ENCODE peak calls at places on chromosomes 2 and 18, in four cellular contexts. W is activated T-cell treated with anti-CD3 and anti-CD28 coated beads for 4 hours, O is H1, V is GM03348. P is an unnamed sample.

GRCh38 chr2:39524756-39525635 is 87.9 kb upstream of the MAP4K3 start:
- DNase-seq in W (no peak), V (no peak), O (no peak), P (no peak)

GRCh38 chr18:48452863-48453323 is 43.7 kb upstream of the ZBTB7C start:
- DNase-seq in V (peak), W (no peak), O (no peak), P (no peak)

GRCh38 chr2:51301376-51301775 is 269.4 kb upstream of the NRXN1 start:
- DNase-seq in O (no peak), W (no peak), V (peak), P (no peak)

GRCh38 chr2:141306368-141306767 is 824.4 kb downstream of the LRP1B start:
- DNase-seq in W (no peak), V (no peak), O (no peak), P (no peak)

GRCh38 chr2:146981921-146982320 is 862.9 kb upstream of the ACVR2A start:
- DNase-seq in W (no peak), O (no peak), V (peak), P (no peak)

GRCh38 chr2:150586858-150587257 is 99.4 kb upstream of the RND3 start:
- DNase-seq in V (peak), W (no peak), O (no peak), P (no peak)

GRCh38 chr18:27861539-27861938 is 315.4 kb downstream of the CDH2 start:
- DNase-seq in V (no peak), W (no peak), O (no peak), P (no peak)

GRCh38 chr18:32696376-32696775 is 76.4 kb downstream of the KLHL14 start:
- DNase-seq in W (no peak), O (no peak), V (no peak), P (no peak)

GRCh38 chr2:38649176-38649728 is 16.7 kb upstream of the GALM start:
- DNase-seq in O (no peak), V (no peak), W (no peak), P (no peak)

GRCh38 chr2:232977438-232977971 is 35.6 kb downstream of the NGEF start:
- DNase-seq in W (no peak), O (no peak), V (no peak), P (no peak)

GRCh38 chr2:99880148-99880983 is 262.0 kb downstream of the AFF3 start:
- DNase-seq in W (no peak), V (peak), O (no peak), P (no peak)

GRCh38 chr2:105243961-105244360 is 2.4 kb downstream of the GPR45 start:
- DNase-seq in O (no peak), W (no peak), V (no peak), P (peak)

GRCh38 chr2:174004900-174005605 is 39.9 kb upstream of the SP3 start:
- DNase-seq in O (no peak), V (peak), W (no peak), P (no peak)

GRCh38 chr18:63592506-63592905 is 5.4 kb downstream of the SERPINB13 start:
- DNase-seq in V (no peak), W (no peak), O (no peak), P (no peak)

GRCh38 chr2:206250041-206250897 is 24.2 kb upstream of the ZDBF2 start:
- DNase-seq in V (peak), W (no peak), O (no peak), P (no peak)

GRCh38 chr2:241036397-241036963 is 38.1 kb downstream of the SNED1 start:
- DNase-seq in W (peak), V (no peak), O (no peak), P (no peak)

GRCh38 chr18:56505971-56506370 is 132.4 kb downstream of the TXNL1 start:
- DNase-seq in O (no peak), V (peak), W (no peak), P (no peak)

GRCh38 chr2:112314856-112315255 is 39.5 kb downstream of the ZC3H6 start:
- DNase-seq in W (no peak), V (no peak), O (no peak), P (no peak)

GRCh38 chr2:8514748-8515389 is 167.0 kb upstream of the ID2 start:
- DNase-seq in W (no peak), V (no peak), O (no peak), P (no peak)

GRCh38 chr2:108534577-108535379 is 508 bp downstream of the LIMS1 start:
- DNase-seq in W (no peak), V (peak), O (no peak), P (no peak)

GRCh38 chr2:131055169-131056065 is 37.8 kb downstream of the FAM168B start:
- DNase-seq in W (no peak), V (peak), O (no peak), P (no peak)

GRCh38 chr2:102708847-102709559 is 52.8 kb upstream of the TMEM182 start:
- DNase-seq in V (peak), O (no peak), W (no peak), P (no peak)

GRCh38 chr2:197813093-197813787 is 8.8 kb downstream of the PLCL1 start:
- DNase-seq in V (peak), W (no peak), O (no peak), P (no peak)

GRCh38 chr2:9692392-9693137 is 61.8 kb upstream of the YWHAQ start:
- DNase-seq in O (no peak), W (no peak), V (peak), P (no peak)

GRCh38 chr2:174122185-174122584 is 126.1 kb downstream of the OLA1 start:
- DNase-seq in V (no peak), O (no peak), W (no peak), P (no peak)

GRCh38 chr18:72634500-72634899 is 90.4 kb upstream of the CBLN2 start:
- DNase-seq in O (no peak), W (no peak), V (no peak), P (no peak)

GRCh38 chr2:141187063-141187429 is 943.8 kb downstream of the LRP1B start:
- DNase-seq in O (no peak), W (no peak), V (no peak), P (no peak)

GRCh38 chr2:229235136-229235914 is 35.8 kb downstream of the PID1 start:
- DNase-seq in V (peak), O (no peak), W (no peak), P (peak)

GRCh38 chr2:223270538-223270937 is 218.5 kb downstream of the KCNE4 start:
- DNase-seq in V (no peak), W (no peak), O (no peak), P (no peak)

GRCh38 chr2:196230460-196230859 is 59.1 kb upstream of the STK17B start:
- DNase-seq in O (no peak), V (no peak), W (no peak), P (no peak)